ENCODE peak calls at places on chromosomes 11 and 22, in seven cellular contexts. E, L, P, M, Q, D and T are unnamed samples.

GRCh38 chr22:27456696-27457503 is 344.7 kb downstream of the MN1 start:
- DNase-seq in Q (no peak), D (no peak), E (no peak), P (no peak), L (no peak), M (no peak), T (no peak)

GRCh38 chr11:60786811-60787567 is 1.9 kb downstream of the MS4A10 start:
- DNase-seq in Q (no peak), L (peak), D (no peak), M (no peak), P (no peak), E (no peak), T (no peak)

GRCh38 chr11:76810151-76810853 is 27.1 kb downstream of the TSKU start:
- DNase-seq in Q (no peak), D (no peak), L (no peak), M (no peak), E (no peak), P (no peak), T (peak)

GRCh38 chr11:63478896-63479295 is 12.1 kb downstream of the PLAAT5 start:
- DNase-seq in D (peak), M (peak), Q (peak), E (peak), P (peak), L (peak), T (peak)

GRCh38 chr11:44311339-44312261 is 1.7 kb upstream of the ALX4 start:
- DNase-seq in E (no peak), Q (no peak), L (no peak), D (no peak), P (no peak), M (no peak), T (no peak)

GRCh38 chr22:44461614-44462013 is 36.4 kb downstream of the RTL6 start:
- DNase-seq in D (no peak), E (no peak), M (no peak), L (no peak), Q (no peak), P (no peak), T (no peak)

GRCh38 chr22:24834845-24835570 is 29.0 kb downstream of the SGSM1 start:
- DNase-seq in P (no peak), D (no peak), L (no peak), Q (no peak), M (no peak), E (no peak), T (no peak)

GRCh38 chr11:112363527-112363926 is 102.9 kb upstream of the PLET1 start:
- DNase-seq in M (no peak), Q (no peak), P (no peak), E (no peak), L (no peak), D (no peak), T (no peak)

GRCh38 chr22:46077669-46078099 is 72.6 kb upstream of the PPARA start:
- DNase-seq in D (no peak), Q (no peak), M (no peak), E (no peak), L (no peak), P (no peak), T (no peak)

GRCh38 chr22:49728566-49729271 is 99.0 kb downstream of the BRD1 start:
- DNase-seq in Q (no peak), E (no peak), M (no peak), P (no peak), L (no peak), D (no peak), T (no peak)

GRCh38 chr11:1073851-1074243 is 827 bp upstream of the MUC2 start:
- DNase-seq in Q (no peak), P (no peak), E (no peak), L (no peak), D (no peak), M (no peak), T (no peak)

GRCh38 chr22:50470491-50470890 is 4.3 kb downstream of the SBF1 start:
- DNase-seq in Q (no peak), E (peak), M (no peak), P (no peak), L (no peak), D (no peak), T (no peak)